ENCODE peak calls at places on chromosomes 6 and 20, in seven cellular contexts. P is germinal center; M is heart left ventricle; V is NCI-H2081; Z is stimulated activated naive CD8-positive, alpha-beta T cell treated with anti-CD3 and anti-CD28 coated beads, Interleukin-15, Interleukin-2, amounts not matched to agents 100 U/mL and 50 U/mL, for 24 hours; G is IMR-90; C is lower lobe of right lung. K is an unnamed sample.

GRCh38 chr20:58778774-58779173 is 71.9 kb downstream of the GNAS-AS1 start:
- DNase-seq in P (no peak), M (no peak), V (no peak), Z (no peak), G (no peak), C (no peak), K (no peak)

GRCh38 chr6:30618270-30618787 is 689 bp downstream of the MRPS18B start:
- DNase-seq in P (no peak), M (no peak), V (no peak), Z (no peak), G (no peak), C (no peak), K (no peak)

GRCh38 chr6:74408844-74409243 is 712.8 kb downstream of the CD109 start:
- DNase-seq in P (no peak), M (no peak), V (no peak), Z (no peak), G (peak; percentile 48), C (no peak), K (no peak)

GRCh38 chr6:4931530-4932505 is 72.0 kb downstream of the RPP40 start:
- DNase-seq in P (no peak), M (no peak), V (no peak), Z (no peak), G (no peak), C (no peak), K (no peak)

GRCh38 chr6:100144991-100145390 is 151.0 kb upstream of the MCHR2 start:
- DNase-seq in P (no peak), M (no peak), V (no peak), Z (no peak), G (no peak), C (no peak), K (no peak)

GRCh38 chr6:41942045-41942851 is 640 bp upstream of the CCND3 start:
- DNase-seq in P (no peak), M (no peak), V (no peak), Z (no peak), G (peak; percentile 88), C (no peak), K (no peak)

GRCh38 chr6:141829996-141830395 is 302.7 kb upstream of the GJE1 start:
- DNase-seq in P (no peak), M (no peak), V (no peak), Z (no peak), G (no peak), C (no peak), K (no peak)

GRCh38 chr6:117074672-117075071 is 190.7 kb upstream of the VGLL2 start:
- DNase-seq in P (no peak), M (no peak), V (no peak), Z (no peak), G (no peak), C (no peak), K (no peak)

GRCh38 chr6:119078449-119079287 is at the start of gene FAM184A:
- DNase-seq in P (peak; percentile 74), M (peak; percentile 50), V (peak; percentile 20), Z (peak; percentile 71), G (peak; percentile 48), C (peak; percentile 78), K (peak; percentile 81)

GRCh38 chr6:80197474-80197873 is 91.0 kb downstream of the BCKDHB start:
- DNase-seq in P (no peak), M (peak; percentile 52), V (no peak), Z (no peak), G (peak; percentile 10), C (no peak), K (no peak)

GRCh38 chr6:133951881-133952814 is 876 bp upstream of the TBPL1 start:
- DNase-seq in P (peak; percentile 79), M (peak; percentile 74), V (peak; percentile 41), Z (peak; percentile 51), G (peak; percentile 80), C (peak; percentile 68), K (peak; percentile 75)

GRCh38 chr20:5171074-5171789 is 44.4 kb downstream of the CDS2 start:
- DNase-seq in P (no peak), M (peak; percentile 84), V (peak; percentile 37), Z (no peak), G (no peak), C (no peak), K (peak; percentile 72)

K was measured in left ventricle myocardium superior.